ENCODE peak calls at places on chromosomes 13 and 19, in four cellular contexts. One of them, this sample, is unnamed.

GRCh38 chr19:49631610-49632192 is 8.2 kb downstream of the RRAS start:
- ATAC-seq in sciatic nerve: no peak
- ATAC-seq in activated T-cell treated with anti-CD3 and anti-CD28 coated beads, Interleukin-2, amount 50 U/mL, for 4 hours: no peak
- ATAC-seq in activated CD4-positive, CD25-positive, alpha-beta regulatory T cell treated with anti-CD3 and anti-CD28 coated beads, Interleukin-2, amount 50 U/mL, for 24 hours: no peak
- ATAC-seq in this sample: no peak

GRCh38 chr19:5460748-5461147 is 5.5 kb downstream of the ZNRF4 start:
- ATAC-seq in activated CD4-positive, CD25-positive, alpha-beta regulatory T cell treated with anti-CD3 and anti-CD28 coated beads, Interleukin-2, amount 50 U/mL, for 24 hours: no peak
- ATAC-seq in sciatic nerve: no peak
- ATAC-seq in activated T-cell treated with anti-CD3 and anti-CD28 coated beads, Interleukin-2, amount 50 U/mL, for 4 hours: no peak
- ATAC-seq in this sample: no peak

GRCh38 chr19:19480688-19481087 is 34.7 kb downstream of the TSSK6 start:
- ATAC-seq in activated T-cell treated with anti-CD3 and anti-CD28 coated beads, Interleukin-2, amount 50 U/mL, for 4 hours: peak
- ATAC-seq in activated CD4-positive, CD25-positive, alpha-beta regulatory T cell treated with anti-CD3 and anti-CD28 coated beads, Interleukin-2, amount 50 U/mL, for 24 hours: peak
- ATAC-seq in sciatic nerve: no peak
- ATAC-seq in this sample: no peak

GRCh38 chr13:30415430-30416030 is 6.8 kb upstream of the UBE2L5 start:
- ATAC-seq in sciatic nerve: no peak
- ATAC-seq in activated CD4-positive, CD25-positive, alpha-beta regulatory T cell treated with anti-CD3 and anti-CD28 coated beads, Interleukin-2, amount 50 U/mL, for 24 hours: peak
- ATAC-seq in activated T-cell treated with anti-CD3 and anti-CD28 coated beads, Interleukin-2, amount 50 U/mL, for 4 hours: peak
- ATAC-seq in this sample: peak

GRCh38 chr19:21487969-21488368 is 17.4 kb upstream of the ZNF429 start:
- ATAC-seq in sciatic nerve: no peak
- ATAC-seq in activated CD4-positive, CD25-positive, alpha-beta regulatory T cell treated with anti-CD3 and anti-CD28 coated beads, Interleukin-2, amount 50 U/mL, for 24 hours: no peak
- ATAC-seq in activated T-cell treated with anti-CD3 and anti-CD28 coated beads, Interleukin-2, amount 50 U/mL, for 4 hours: no peak
- ATAC-seq in this sample: no peak

GRCh38 chr19:1429750-1430149 is 8.4 kb upstream of the RPS15 start:
- ATAC-seq in activated T-cell treated with anti-CD3 and anti-CD28 coated beads, Interleukin-2, amount 50 U/mL, for 4 hours: no peak
- ATAC-seq in sciatic nerve: no peak
- ATAC-seq in activated CD4-positive, CD25-positive, alpha-beta regulatory T cell treated with anti-CD3 and anti-CD28 coated beads, Interleukin-2, amount 50 U/mL, for 24 hours: no peak
- ATAC-seq in this sample: no peak

GRCh38 chr19:19192910-19193423 is 909 bp downstream of the RFXANK start:
- ATAC-seq in activated CD4-positive, CD25-positive, alpha-beta regulatory T cell treated with anti-CD3 and anti-CD28 coated beads, Interleukin-2, amount 50 U/mL, for 24 hours: no peak
- ATAC-seq in activated T-cell treated with anti-CD3 and anti-CD28 coated beads, Interleukin-2, amount 50 U/mL, for 4 hours: no peak
- ATAC-seq in sciatic nerve: peak
- ATAC-seq in this sample: peak

GRCh38 chr13:20475927-20476691 is 49.5 kb downstream of the CRYL1 start:
- ATAC-seq in sciatic nerve: peak
- ATAC-seq in activated CD4-positive, CD25-positive, alpha-beta regulatory T cell treated with anti-CD3 and anti-CD28 coated beads, Interleukin-2, amount 50 U/mL, for 24 hours: peak
- ATAC-seq in activated T-cell treated with anti-CD3 and anti-CD28 coated beads, Interleukin-2, amount 50 U/mL, for 4 hours: peak
- ATAC-seq in this sample: no peak

GRCh38 chr13:26300140-26300539 is 46.2 kb downstream of the CDK8 start:
- ATAC-seq in sciatic nerve: no peak
- ATAC-seq in activated T-cell treated with anti-CD3 and anti-CD28 coated beads, Interleukin-2, amount 50 U/mL, for 4 hours: no peak
- ATAC-seq in activated CD4-positive, CD25-positive, alpha-beta regulatory T cell treated with anti-CD3 and anti-CD28 coated beads, Interleukin-2, amount 50 U/mL, for 24 hours: peak
- ATAC-seq in this sample: peak

GRCh38 chr13:41707192-41707858 is 250.0 kb downstream of the RGCC start:
- ATAC-seq in activated T-cell treated with anti-CD3 and anti-CD28 coated beads, Interleukin-2, amount 50 U/mL, for 4 hours: no peak
- ATAC-seq in sciatic nerve: peak
- ATAC-seq in activated CD4-positive, CD25-positive, alpha-beta regulatory T cell treated with anti-CD3 and anti-CD28 coated beads, Interleukin-2, amount 50 U/mL, for 24 hours: no peak
- ATAC-seq in this sample: no peak

GRCh38 chr13:110108348-110109139 is 198.4 kb downstream of the COL4A1 start:
- ATAC-seq in activated T-cell treated with anti-CD3 and anti-CD28 coated beads, Interleukin-2, amount 50 U/mL, for 4 hours: no peak
- ATAC-seq in sciatic nerve: peak
- ATAC-seq in activated CD4-positive, CD25-positive, alpha-beta regulatory T cell treated with anti-CD3 and anti-CD28 coated beads, Interleukin-2, amount 50 U/mL, for 24 hours: no peak
- ATAC-seq in this sample: peak

GRCh38 chr13:94416454-94417080 is 62.9 kb downstream of the DCT start:
- ATAC-seq in sciatic nerve: no peak
- ATAC-seq in activated T-cell treated with anti-CD3 and anti-CD28 coated beads, Interleukin-2, amount 50 U/mL, for 4 hours: no peak
- ATAC-seq in activated CD4-positive, CD25-positive, alpha-beta regulatory T cell treated with anti-CD3 and anti-CD28 coated beads, Interleukin-2, amount 50 U/mL, for 24 hours: no peak
- ATAC-seq in this sample: peak

GRCh38 chr13:27790523-27790922 is 1.8 kb upstream of the GSX1 start:
- ATAC-seq in activated CD4-positive, CD25-positive, alpha-beta regulatory T cell treated with anti-CD3 and anti-CD28 coated beads, Interleukin-2, amount 50 U/mL, for 24 hours: no peak
- ATAC-seq in sciatic nerve: no peak
- ATAC-seq in activated T-cell treated with anti-CD3 and anti-CD28 coated beads, Interleukin-2, amount 50 U/mL, for 4 hours: no peak
- ATAC-seq in this sample: no peak

GRCh38 chr13:106139407-106139806 is 396.1 kb downstream of the EFNB2 start:
- ATAC-seq in activated CD4-positive, CD25-positive, alpha-beta regulatory T cell treated with anti-CD3 and anti-CD28 coated beads, Interleukin-2, amount 50 U/mL, for 24 hours: no peak
- ATAC-seq in activated T-cell treated with anti-CD3 and anti-CD28 coated beads, Interleukin-2, amount 50 U/mL, for 4 hours: no peak
- ATAC-seq in sciatic nerve: no peak
- ATAC-seq in this sample: no peak

GRCh38 chr19:39696418-39696817 is 7.9 kb upstream of the LGALS14 start:
- ATAC-seq in sciatic nerve: no peak
- ATAC-seq in activated CD4-positive, CD25-positive, alpha-beta regulatory T cell treated with anti-CD3 and anti-CD28 coated beads, Interleukin-2, amount 50 U/mL, for 24 hours: no peak
- ATAC-seq in activated T-cell treated with anti-CD3 and anti-CD28 coated beads, Interleukin-2, amount 50 U/mL, for 4 hours: no peak
- ATAC-seq in this sample: no peak

GRCh38 chr19:53195265-53195879 is 2.2 kb upstream of the ZNF665 start:
- ATAC-seq in activated T-cell treated with anti-CD3 and anti-CD28 coated beads, Interleukin-2, amount 50 U/mL, for 4 hours: peak
- ATAC-seq in activated CD4-positive, CD25-positive, alpha-beta regulatory T cell treated with anti-CD3 and anti-CD28 coated beads, Interleukin-2, amount 50 U/mL, for 24 hours: peak
- ATAC-seq in sciatic nerve: peak
- ATAC-seq in this sample: peak

GRCh38 chr19:17846146-17846545 is 1.6 kb downstream of the JAK3 start:
- ATAC-seq in activated CD4-positive, CD25-positive, alpha-beta regulatory T cell treated with anti-CD3 and anti-CD28 coated beads, Interleukin-2, amount 50 U/mL, for 24 hours: no peak
- ATAC-seq in sciatic nerve: no peak
- ATAC-seq in activated T-cell treated with anti-CD3 and anti-CD28 coated beads, Interleukin-2, amount 50 U/mL, for 4 hours: no peak
- ATAC-seq in this sample: no peak

GRCh38 chr19:11658954-11659353 is 61.7 kb downstream of the ZNF627 start:
- ATAC-seq in sciatic nerve: no peak
- ATAC-seq in activated T-cell treated with anti-CD3 and anti-CD28 coated beads, Interleukin-2, amount 50 U/mL, for 4 hours: no peak
- ATAC-seq in activated CD4-positive, CD25-positive, alpha-beta regulatory T cell treated with anti-CD3 and anti-CD28 coated beads, Interleukin-2, amount 50 U/mL, for 24 hours: no peak
- ATAC-seq in this sample: no peak

GRCh38 chr13:36357692-36358091 is 11.5 kb upstream of the SPART start:
- ATAC-seq in activated T-cell treated with anti-CD3 and anti-CD28 coated beads, Interleukin-2, amount 50 U/mL, for 4 hours: no peak
- ATAC-seq in sciatic nerve: peak
- ATAC-seq in activated CD4-positive, CD25-positive, alpha-beta regulatory T cell treated with anti-CD3 and anti-CD28 coated beads, Interleukin-2, amount 50 U/mL, for 24 hours: no peak
- ATAC-seq in this sample: no peak

GRCh38 chr13:75513271-75513670 is 24.4 kb downstream of the COMMD6 start:
- ATAC-seq in activated T-cell treated with anti-CD3 and anti-CD28 coated beads, Interleukin-2, amount 50 U/mL, for 4 hours: no peak
- ATAC-seq in sciatic nerve: no peak
- ATAC-seq in activated CD4-positive, CD25-positive, alpha-beta regulatory T cell treated with anti-CD3 and anti-CD28 coated beads, Interleukin-2, amount 50 U/mL, for 24 hours: no peak
- ATAC-seq in this sample: no peak

GRCh38 chr13:65768545-65768944 is 1461.6 kb downstream of the PCDH9 start:
- ATAC-seq in activated CD4-positive, CD25-positive, alpha-beta regulatory T cell treated with anti-CD3 and anti-CD28 coated beads, Interleukin-2, amount 50 U/mL, for 24 hours: no peak
- ATAC-seq in activated T-cell treated with anti-CD3 and anti-CD28 coated beads, Interleukin-2, amount 50 U/mL, for 4 hours: no peak
- ATAC-seq in sciatic nerve: no peak
- ATAC-seq in this sample: no peak

GRCh38 chr19:29860492-29860891 is 48.7 kb downstream of the CCNE1 start:
- ATAC-seq in sciatic nerve: no peak
- ATAC-seq in activated CD4-positive, CD25-positive, alpha-beta regulatory T cell treated with anti-CD3 and anti-CD28 coated beads, Interleukin-2, amount 50 U/mL, for 24 hours: no peak
- ATAC-seq in activated T-cell treated with anti-CD3 and anti-CD28 coated beads, Interleukin-2, amount 50 U/mL, for 4 hours: no peak
- ATAC-seq in this sample: peak

GRCh38 chr19:41868120-41868988 is 8.3 kb downstream of the RPS19 start:
- ATAC-seq in activated T-cell treated with anti-CD3 and anti-CD28 coated beads, Interleukin-2, amount 50 U/mL, for 4 hours: no peak
- ATAC-seq in activated CD4-positive, CD25-positive, alpha-beta regulatory T cell treated with anti-CD3 and anti-CD28 coated beads, Interleukin-2, amount 50 U/mL, for 24 hours: no peak
- ATAC-seq in sciatic nerve: no peak
- ATAC-seq in this sample: no peak

GRCh38 chr13:23715762-23716235 is 145.6 kb downstream of the TNFRSF19 start:
- ATAC-seq in activated T-cell treated with anti-CD3 and anti-CD28 coated beads, Interleukin-2, amount 50 U/mL, for 4 hours: no peak
- ATAC-seq in sciatic nerve: peak
- ATAC-seq in activated CD4-positive, CD25-positive, alpha-beta regulatory T cell treated with anti-CD3 and anti-CD28 coated beads, Interleukin-2, amount 50 U/mL, for 24 hours: no peak
- ATAC-seq in this sample: peak

GRCh38 chr19:3766520-3766919 is 4.0 kb downstream of the MRPL54 start:
- ATAC-seq in activated CD4-positive, CD25-positive, alpha-beta regulatory T cell treated with anti-CD3 and anti-CD28 coated beads, Interleukin-2, amount 50 U/mL, for 24 hours: no peak
- ATAC-seq in activated T-cell treated with anti-CD3 and anti-CD28 coated beads, Interleukin-2, amount 50 U/mL, for 4 hours: no peak
- ATAC-seq in sciatic nerve: no peak
- ATAC-seq in this sample: no peak

GRCh38 chr19:17718467-17718987 is 753 bp upstream of the MAP1S start:
- ATAC-seq in activated CD4-positive, CD25-positive, alpha-beta regulatory T cell treated with anti-CD3 and anti-CD28 coated beads, Interleukin-2, amount 50 U/mL, for 24 hours: peak
- ATAC-seq in sciatic nerve: no peak
- ATAC-seq in activated T-cell treated with anti-CD3 and anti-CD28 coated beads, Interleukin-2, amount 50 U/mL, for 4 hours: no peak
- ATAC-seq in this sample: no peak

GRCh38 chr19:51256053-51256682 is 5.3 kb downstream of the SIGLECL1 start:
- ATAC-seq in activated T-cell treated with anti-CD3 and anti-CD28 coated beads, Interleukin-2, amount 50 U/mL, for 4 hours: peak
- ATAC-seq in activated CD4-positive, CD25-positive, alpha-beta regulatory T cell treated with anti-CD3 and anti-CD28 coated beads, Interleukin-2, amount 50 U/mL, for 24 hours: peak
- ATAC-seq in sciatic nerve: no peak
- ATAC-seq in this sample: no peak

GRCh38 chr19:10006335-10006708 is 4.0 kb downstream of the COL5A3 start:
- ATAC-seq in activated CD4-positive, CD25-positive, alpha-beta regulatory T cell treated with anti-CD3 and anti-CD28 coated beads, Interleukin-2, amount 50 U/mL, for 24 hours: no peak
- ATAC-seq in activated T-cell treated with anti-CD3 and anti-CD28 coated beads, Interleukin-2, amount 50 U/mL, for 4 hours: no peak
- ATAC-seq in sciatic nerve: peak
- ATAC-seq in this sample: no peak

GRCh38 chr19:35973487-35973886 is 21.5 kb upstream of the SDHAF1 start:
- ATAC-seq in activated T-cell treated with anti-CD3 and anti-CD28 coated beads, Interleukin-2, amount 50 U/mL, for 4 hours: no peak
- ATAC-seq in sciatic nerve: no peak
- ATAC-seq in activated CD4-positive, CD25-positive, alpha-beta regulatory T cell treated with anti-CD3 and anti-CD28 coated beads, Interleukin-2, amount 50 U/mL, for 24 hours: no peak
- ATAC-seq in this sample: no peak

GRCh38 chr13:80374453-80374852 is 33.5 kb upstream of the SPRY2 start:
- ATAC-seq in activated CD4-positive, CD25-positive, alpha-beta regulatory T cell treated with anti-CD3 and anti-CD28 coated beads, Interleukin-2, amount 50 U/mL, for 24 hours: no peak
- ATAC-seq in sciatic nerve: peak
- ATAC-seq in activated T-cell treated with anti-CD3 and anti-CD28 coated beads, Interleukin-2, amount 50 U/mL, for 4 hours: no peak
- ATAC-seq in this sample: no peak

GRCh38 chr19:45456500-45456815 is 11.3 kb upstream of the FOSB start:
- ATAC-seq in activated CD4-positive, CD25-positive, alpha-beta regulatory T cell treated with anti-CD3 and anti-CD28 coated beads, Interleukin-2, amount 50 U/mL, for 24 hours: no peak
- ATAC-seq in sciatic nerve: no peak
- ATAC-seq in activated T-cell treated with anti-CD3 and anti-CD28 coated beads, Interleukin-2, amount 50 U/mL, for 4 hours: no peak
- ATAC-seq in this sample: no peak

GRCh38 chr13:24085662-24086061 is 74.9 kb upstream of the SPATA13 start:
- ATAC-seq in activated CD4-positive, CD25-positive, alpha-beta regulatory T cell treated with anti-CD3 and anti-CD28 coated beads, Interleukin-2, amount 50 U/mL, for 24 hours: no peak
- ATAC-seq in activated T-cell treated with anti-CD3 and anti-CD28 coated beads, Interleukin-2, amount 50 U/mL, for 4 hours: no peak
- ATAC-seq in sciatic nerve: no peak
- ATAC-seq in this sample: no peak

GRCh38 chr13:97435297-97435682 is 1.3 kb downstream of the RAP2A start:
- ATAC-seq in activated CD4-positive, CD25-positive, alpha-beta regulatory T cell treated with anti-CD3 and anti-CD28 coated beads, Interleukin-2, amount 50 U/mL, for 24 hours: no peak
- ATAC-seq in sciatic nerve: no peak
- ATAC-seq in activated T-cell treated with anti-CD3 and anti-CD28 coated beads, Interleukin-2, amount 50 U/mL, for 4 hours: no peak
- ATAC-seq in this sample: no peak

GRCh38 chr13:27117158-27117557 is 54.5 kb downstream of the USP12 start:
- ATAC-seq in activated T-cell treated with anti-CD3 and anti-CD28 coated beads, Interleukin-2, amount 50 U/mL, for 4 hours: no peak
- ATAC-seq in activated CD4-positive, CD25-positive, alpha-beta regulatory T cell treated with anti-CD3 and anti-CD28 coated beads, Interleukin-2, amount 50 U/mL, for 24 hours: no peak
- ATAC-seq in sciatic nerve: no peak
- ATAC-seq in this sample: peak

GRCh38 chr19:16525751-16526481 is 16.3 kb downstream of the CHERP start:
- ATAC-seq in sciatic nerve: no peak
- ATAC-seq in activated CD4-positive, CD25-positive, alpha-beta regulatory T cell treated with anti-CD3 and anti-CD28 coated beads, Interleukin-2, amount 50 U/mL, for 24 hours: no peak
- ATAC-seq in activated T-cell treated with anti-CD3 and anti-CD28 coated beads, Interleukin-2, amount 50 U/mL, for 4 hours: no peak
- ATAC-seq in this sample: no peak

GRCh38 chr13:101140087-101140770 is 276.1 kb downstream of the NALCN start:
- ATAC-seq in activated T-cell treated with anti-CD3 and anti-CD28 coated beads, Interleukin-2, amount 50 U/mL, for 4 hours: no peak
- ATAC-seq in sciatic nerve: no peak
- ATAC-seq in activated CD4-positive, CD25-positive, alpha-beta regulatory T cell treated with anti-CD3 and anti-CD28 coated beads, Interleukin-2, amount 50 U/mL, for 24 hours: no peak
- ATAC-seq in this sample: no peak

GRCh38 chr19:3387645-3388589 is 21.5 kb downstream of the NFIC start:
- ATAC-seq in activated CD4-positive, CD25-positive, alpha-beta regulatory T cell treated with anti-CD3 and anti-CD28 coated beads, Interleukin-2, amount 50 U/mL, for 24 hours: no peak
- ATAC-seq in activated T-cell treated with anti-CD3 and anti-CD28 coated beads, Interleukin-2, amount 50 U/mL, for 4 hours: no peak
- ATAC-seq in sciatic nerve: peak
- ATAC-seq in this sample: peak

GRCh38 chr13:39451860-39452301 is 151.1 kb downstream of the LHFPL6 start:
- ATAC-seq in activated CD4-positive, CD25-positive, alpha-beta regulatory T cell treated with anti-CD3 and anti-CD28 coated beads, Interleukin-2, amount 50 U/mL, for 24 hours: no peak
- ATAC-seq in activated T-cell treated with anti-CD3 and anti-CD28 coated beads, Interleukin-2, amount 50 U/mL, for 4 hours: no peak
- ATAC-seq in sciatic nerve: peak
- ATAC-seq in this sample: no peak

GRCh38 chr13:79648191-79648590 is 167.2 kb downstream of the NDFIP2 start:
- ATAC-seq in activated CD4-positive, CD25-positive, alpha-beta regulatory T cell treated with anti-CD3 and anti-CD28 coated beads, Interleukin-2, amount 50 U/mL, for 24 hours: no peak
- ATAC-seq in activated T-cell treated with anti-CD3 and anti-CD28 coated beads, Interleukin-2, amount 50 U/mL, for 4 hours: no peak
- ATAC-seq in sciatic nerve: no peak
- ATAC-seq in this sample: peak

GRCh38 chr13:75316427-75316826 is 165.5 kb downstream of the TBC1D4 start:
- ATAC-seq in activated T-cell treated with anti-CD3 and anti-CD28 coated beads, Interleukin-2, amount 50 U/mL, for 4 hours: no peak
- ATAC-seq in activated CD4-positive, CD25-positive, alpha-beta regulatory T cell treated with anti-CD3 and anti-CD28 coated beads, Interleukin-2, amount 50 U/mL, for 24 hours: no peak
- ATAC-seq in sciatic nerve: no peak
- ATAC-seq in this sample: no peak

This sample was measured in SK-N-SH treated with all-trans-retinoic acid at 6 μM for 48 hours.